ENCODE peak calls at places on chromosomes 7 and 10, in six cellular contexts. V is A549, U is stomach, N is caudate nucleus, Y is transverse colon, A is heart right ventricle. O is an unnamed sample.

GRCh38 chr7:85630904-85631582 is 444.2 kb upstream of the SEMA3D start:
- DNase-seq in V (no peak), U (no peak), A (no peak), Y (no peak), N (no peak), O (no peak)

GRCh38 chr10:14063531-14064317 is 267.0 kb downstream of the FRMD4A start:
- DNase-seq in N (no peak), Y (no peak), U (no peak), V (no peak), A (no peak), O (no peak)

GRCh38 chr7:97555845-97556431 is 175.9 kb upstream of the TAC1 start:
- DNase-seq in V (no peak), Y (no peak), A (no peak), N (no peak), U (no peak), O (no peak)

GRCh38 chr10:2949948-2950354 is 117.4 kb upstream of the PFKP start:
- DNase-seq in Y (no peak), V (peak; percentile 26), U (no peak), N (no peak), A (no peak), O (no peak)

GRCh38 chr7:17408904-17409290 is 110.4 kb downstream of the AHR start:
- DNase-seq in Y (no peak), N (no peak), U (no peak), A (no peak), V (no peak), O (no peak)

GRCh38 chr10:6877351-6878066 is 297.4 kb upstream of the PRKCQ start:
- DNase-seq in U (no peak), Y (no peak), A (no peak), V (no peak), N (no peak), O (no peak)

GRCh38 chr10:12589789-12590188 is 240.4 kb downstream of the CAMK1D start:
- DNase-seq in V (no peak), U (no peak), N (no peak), A (no peak), Y (no peak), O (no peak)

GRCh38 chr7:105594034-105594433 is 12.7 kb upstream of the EFCAB10 start:
- DNase-seq in A (no peak), N (no peak), U (no peak), Y (no peak), V (no peak), O (no peak)

GRCh38 chr7:1667566-1668485 is 2.3 kb upstream of the ELFN1 start:
- DNase-seq in Y (no peak), V (no peak), A (no peak), U (no peak), N (no peak), O (no peak)

GRCh38 chr7:77664715-77665114 is 31.5 kb upstream of the RSBN1L start:
- DNase-seq in A (no peak), U (no peak), Y (no peak), N (no peak), V (no peak), O (no peak)

GRCh38 chr10:75971402-75972211 is 540.2 kb downstream of the LRMDA start:
- DNase-seq in V (no peak), A (peak; percentile 15), U (no peak), N (no peak), Y (no peak), O (no peak)

GRCh38 chr10:131655101-131655849 is 245.5 kb upstream of the PPP2R2D start:
- DNase-seq in U (peak; percentile 25), V (no peak), Y (no peak), A (no peak), N (no peak), O (no peak)

GRCh38 chr10:131656446-131656845 is 244.4 kb upstream of the PPP2R2D start:
- DNase-seq in Y (no peak), V (no peak), U (peak; percentile 21), N (no peak), A (no peak), O (no peak)

GRCh38 chr10:131657318-131657984 is 243.4 kb upstream of the PPP2R2D start:
- DNase-seq in U (peak; percentile 20), V (no peak), N (no peak), Y (no peak), A (no peak), O (no peak)

GRCh38 chr10:131654471-131655087 is 246.2 kb upstream of the PPP2R2D start:
- DNase-seq in U (peak; percentile 20), V (no peak), Y (no peak), N (no peak), A (no peak), O (no peak)

DNA sequence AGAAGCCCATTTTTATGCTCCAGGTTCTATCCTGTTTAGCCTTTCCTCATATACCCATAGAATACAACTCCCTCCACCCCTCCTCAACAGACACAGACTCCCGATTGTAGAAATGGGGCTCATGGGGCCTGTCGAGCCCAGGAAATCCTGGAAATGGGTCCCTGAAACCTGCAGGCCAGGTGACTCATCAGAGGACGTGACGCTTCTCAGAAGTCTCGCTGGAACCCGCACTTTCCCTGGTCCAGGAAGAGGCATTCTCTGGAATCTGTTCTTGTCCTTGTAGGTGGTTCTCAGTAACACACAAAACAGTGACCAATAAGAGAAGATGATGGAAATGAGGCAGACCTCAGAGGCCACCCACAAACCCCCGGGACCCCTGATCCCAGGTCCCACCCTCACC is 244.8 kb upstream of the PPP2R2D start:
- DNase-seq in A (no peak), U (peak; percentile 19), Y (no peak), N (no peak), V (no peak), O (no peak)
- H3K27ac ChIP-seq in A (no peak overlapping the region), U (no peak overlapping the region), Y (no peak overlapping the region), N (no peak overlapping the region), V (no peak overlapping the region), O (no peak overlapping the region)

DNA sequence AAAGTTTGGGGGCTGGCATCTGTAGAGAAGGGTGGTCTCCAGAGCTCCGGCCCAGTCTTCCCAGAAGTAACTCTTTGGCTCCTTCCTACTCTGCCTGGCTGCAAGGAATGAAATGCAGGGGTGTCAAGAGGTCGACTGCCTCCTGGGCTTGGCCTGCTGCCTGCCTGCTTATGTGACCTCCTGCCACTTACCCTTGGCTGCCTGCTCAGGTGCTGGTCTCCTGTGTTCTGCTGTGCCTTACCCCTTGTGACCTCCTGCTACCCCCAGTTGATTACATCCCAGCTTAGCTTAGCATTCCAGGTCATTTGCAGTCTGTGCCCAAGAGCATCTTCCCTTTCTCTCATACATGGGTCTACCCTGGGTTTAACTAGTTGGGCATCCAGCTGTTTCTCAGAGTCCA is 180.2 kb downstream of the PTPN20 start:
- DNase-seq in V (no peak), U (no peak), Y (no peak), N (no peak), A (no peak), O (no peak)
- H3K27ac ChIP-seq in V (no peak overlapping the region), U (no peak overlapping the region), Y (no peak overlapping the region), N (no peak overlapping the region), A (no peak overlapping the region), O (no peak overlapping the region)

GRCh38 chr7:150450491-150450992 is at the start of gene GIMAP8:
- DNase-seq in Y (peak; percentile 48), V (no peak), U (peak; percentile 42), A (peak; percentile 80), N (no peak), O (peak; percentile 16)
- H3K27ac ChIP-seq in Y (peak within 1 kb of the TSS; percentile 72), V (no peak within 1 kb of the TSS), U (peak within 1 kb of the TSS; percentile 70), A (peak within 1 kb of the TSS; percentile 90), N (peak within 1 kb of the TSS; percentile 52), O (peak within 1 kb of the TSS; percentile 71)

DNA sequence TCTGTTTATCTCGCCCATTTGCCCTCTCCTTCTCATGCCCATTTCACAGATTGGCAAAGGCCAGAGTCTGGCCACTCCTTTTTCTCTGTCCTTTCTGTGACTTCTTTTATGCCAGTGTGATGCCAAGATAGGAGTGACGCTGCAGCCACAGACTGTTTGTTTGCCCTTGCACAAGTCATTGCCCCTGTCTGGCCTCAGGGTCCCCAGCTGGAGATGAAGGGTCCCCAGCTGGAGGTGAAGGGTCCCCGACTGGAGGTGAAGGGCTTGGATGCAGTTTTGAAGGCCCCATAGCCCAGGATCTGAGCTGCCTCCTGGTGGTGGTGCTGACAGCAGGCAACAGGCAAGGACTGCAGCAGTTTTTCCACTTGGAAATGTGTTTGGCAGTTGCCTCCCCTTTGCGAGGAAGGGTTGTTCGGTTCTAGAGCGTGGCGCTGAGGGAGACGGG is 50.8 kb upstream of the SLC29A3 start:
- DNase-seq in V (peak; percentile 39), U (no peak), N (peak; percentile 31), Y (no peak), A (no peak), O (peak; percentile 46)
- H3K27ac ChIP-seq in V (peak overlapping the region; percentile 31), U (no peak overlapping the region), N (no peak overlapping the region), Y (no peak overlapping the region), A (peak overlapping the region; percentile 77), O (peak overlapping the region; percentile 49)

GRCh38 chr7:99008181-99008631 is 129.9 kb downstream of the TRRAP start:
- DNase-seq in U (no peak), Y (no peak), V (no peak), N (no peak), A (no peak), O (no peak)
- H3K27ac ChIP-seq in U (no peak overlapping the region), Y (no peak overlapping the region), V (no peak overlapping the region), N (no peak overlapping the region), A (no peak overlapping the region), O (no peak overlapping the region)